ENCODE peak calls at places on chromosomes 5 and 9, in four cellular contexts. One of them, this sample, is unnamed.

GRCh38 chr5:91486638-91487037 is 103.5 kb upstream of the ARRDC3 start:
- DNase-seq in kidney epithelial cell: no peak
- DNase-seq in astrocyte of the spinal cord: peak
- DNase-seq in BJ: no peak
- DNase-seq in this sample: peak

GRCh38 chr5:166088389-166089039 is 2202.9 kb upstream of the WWC1 start:
- DNase-seq in astrocyte of the spinal cord: no peak
- DNase-seq in BJ: no peak
- DNase-seq in kidney epithelial cell: no peak
- DNase-seq in this sample: no peak

GRCh38 chr9:100472725-100473261 is at the start of gene TMEFF1:
- DNase-seq in astrocyte of the spinal cord: peak
- DNase-seq in kidney epithelial cell: no peak
- DNase-seq in BJ: no peak
- DNase-seq in this sample: peak

GRCh38 chr9:127802576-127803443 is at the start of gene FPGS:
- DNase-seq in BJ: peak
- DNase-seq in kidney epithelial cell: no peak
- DNase-seq in astrocyte of the spinal cord: peak
- DNase-seq in this sample: peak

GRCh38 chr9:73038089-73038509 is 85.2 kb upstream of the ALDH1A1 start:
- DNase-seq in BJ: no peak
- DNase-seq in astrocyte of the spinal cord: no peak
- DNase-seq in kidney epithelial cell: no peak
- DNase-seq in this sample: no peak

GRCh38 chr5:6755519-6755918 is 42.3 kb downstream of the TENT4A start:
- DNase-seq in BJ: no peak
- DNase-seq in astrocyte of the spinal cord: no peak
- DNase-seq in kidney epithelial cell: no peak
- DNase-seq in this sample: no peak

GRCh38 chr9:114905160-114905940 is 25.0 kb downstream of the TNFSF8 start:
- DNase-seq in astrocyte of the spinal cord: no peak
- DNase-seq in kidney epithelial cell: no peak
- DNase-seq in BJ: no peak
- DNase-seq in this sample: no peak

GRCh38 chr5:180135128-180135955 is 63.8 kb upstream of the RNF130 start:
- DNase-seq in kidney epithelial cell: peak
- DNase-seq in astrocyte of the spinal cord: peak
- DNase-seq in BJ: no peak
- DNase-seq in this sample: peak

GRCh38 chr9:134027561-134027960 is 2.3 kb downstream of the BRD3OS start:
- DNase-seq in astrocyte of the spinal cord: no peak
- DNase-seq in kidney epithelial cell: no peak
- DNase-seq in BJ: no peak
- DNase-seq in this sample: no peak

GRCh38 chr5:56327810-56328209 is 94.7 kb upstream of the ANKRD55 start:
- DNase-seq in kidney epithelial cell: no peak
- DNase-seq in BJ: no peak
- DNase-seq in astrocyte of the spinal cord: no peak
- DNase-seq in this sample: no peak

GRCh38 chr9:129640086-129640870 is 1.7 kb downstream of the ASB6 start:
- DNase-seq in kidney epithelial cell: no peak
- DNase-seq in BJ: no peak
- DNase-seq in astrocyte of the spinal cord: peak
- DNase-seq in this sample: no peak

GRCh38 chr5:91850031-91850430 is 466.9 kb upstream of the ARRDC3 start:
- DNase-seq in astrocyte of the spinal cord: peak
- DNase-seq in BJ: no peak
- DNase-seq in kidney epithelial cell: no peak
- DNase-seq in this sample: peak

GRCh38 chr5:41575110-41575779 is 64.8 kb upstream of the PLCXD3 start:
- DNase-seq in BJ: no peak
- DNase-seq in astrocyte of the spinal cord: no peak
- DNase-seq in kidney epithelial cell: no peak
- DNase-seq in this sample: no peak

GRCh38 chr9:136253246-136254130 is 7.9 kb upstream of the QSOX2 start:
- DNase-seq in BJ: no peak
- DNase-seq in kidney epithelial cell: no peak
- DNase-seq in astrocyte of the spinal cord: no peak
- DNase-seq in this sample: no peak

GRCh38 chr9:136255896-136256890 is 10.6 kb upstream of the QSOX2 start:
- DNase-seq in astrocyte of the spinal cord: no peak
- DNase-seq in BJ: no peak
- DNase-seq in kidney epithelial cell: no peak
- DNase-seq in this sample: no peak

GRCh38 chr9:136252846-136253245 is 7.2 kb upstream of the QSOX2 start:
- DNase-seq in kidney epithelial cell: no peak
- DNase-seq in astrocyte of the spinal cord: no peak
- DNase-seq in BJ: no peak
- DNase-seq in this sample: no peak

GRCh38 chr9:136255166-136255538 is 9.5 kb upstream of the QSOX2 start:
- DNase-seq in BJ: no peak
- DNase-seq in kidney epithelial cell: no peak
- DNase-seq in astrocyte of the spinal cord: peak
- DNase-seq in this sample: peak

DNA sequence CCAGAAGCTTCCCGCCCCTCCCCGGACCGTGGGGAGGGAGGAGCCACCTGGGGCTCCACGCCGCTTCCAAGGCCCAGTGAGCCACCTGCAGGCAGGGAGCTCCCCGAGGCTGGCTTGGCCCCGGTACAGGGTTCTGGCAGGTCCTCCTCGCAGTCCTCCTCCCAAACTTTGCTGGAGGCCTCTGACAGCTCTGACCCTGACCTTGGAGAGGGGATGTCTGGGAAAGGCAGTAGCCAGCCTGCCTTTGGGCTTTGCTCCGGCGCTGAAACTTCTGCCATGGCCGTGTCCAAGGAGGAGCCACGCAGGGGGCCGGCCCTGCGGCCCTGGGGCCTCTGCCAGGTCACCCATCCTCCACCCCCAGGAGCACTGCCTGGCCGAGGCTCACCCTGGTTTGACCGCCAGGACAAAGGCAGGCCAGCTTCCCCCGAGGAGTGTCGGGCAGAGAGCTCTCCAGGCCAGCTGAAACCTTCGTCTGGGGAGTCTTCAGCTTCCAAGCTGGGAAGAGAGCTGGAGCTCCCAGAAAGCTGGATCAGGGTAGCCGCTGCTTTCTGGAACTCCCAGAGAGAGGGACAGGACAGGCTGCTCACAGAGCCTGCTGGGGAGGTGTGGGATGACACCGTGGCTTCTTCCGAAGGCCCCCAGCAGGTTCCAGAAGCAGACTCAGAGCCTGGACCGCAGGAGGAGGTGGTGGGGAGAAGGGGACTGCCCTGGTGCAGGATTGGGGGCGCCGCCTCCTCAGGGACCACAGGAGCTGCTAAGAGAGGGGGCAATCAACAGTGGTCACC is 9.0 kb upstream of the QSOX2 start:
- DNase-seq in astrocyte of the spinal cord: no peak
- DNase-seq in kidney epithelial cell: no peak
- DNase-seq in BJ: no peak
- DNase-seq in this sample: no peak
- TF ChIP-seq CTCF in astrocyte of the spinal cord: no peak
- TF ChIP-seq CTCF in kidney epithelial cell: no peak
- TF ChIP-seq CTCF in BJ: no peak
- TF ChIP-seq CTCF in this sample: no peak

GRCh38 chr9:37033753-37034319 is at the start of gene PAX5:
- DNase-seq in BJ: no peak
- DNase-seq in kidney epithelial cell: no peak
- DNase-seq in astrocyte of the spinal cord: no peak
- DNase-seq in this sample: no peak
- H3K4me3 ChIP-seq in BJ: no peak
- H3K4me3 ChIP-seq in kidney epithelial cell: no peak
- H3K4me3 ChIP-seq in astrocyte of the spinal cord: no peak
- H3K4me3 ChIP-seq in this sample: no peak

GRCh38 chr9:8842402-8843193 is 1043.0 kb upstream of the DMAC1 start:
- DNase-seq in kidney epithelial cell: no peak
- DNase-seq in astrocyte of the spinal cord: no peak
- DNase-seq in BJ: no peak
- DNase-seq in this sample: no peak

GRCh38 chr9:8850916-8851315 is 1051.3 kb upstream of the DMAC1 start:
- DNase-seq in astrocyte of the spinal cord: no peak
- DNase-seq in BJ: no peak
- DNase-seq in kidney epithelial cell: no peak
- DNase-seq in this sample: no peak

GRCh38 chr9:8845808-8846207 is 1046.2 kb upstream of the DMAC1 start:
- DNase-seq in astrocyte of the spinal cord: no peak
- DNase-seq in kidney epithelial cell: no peak
- DNase-seq in BJ: no peak
- DNase-seq in this sample: no peak

GRCh38 chr9:8845376-8845775 is 1045.8 kb upstream of the DMAC1 start:
- DNase-seq in BJ: no peak
- DNase-seq in astrocyte of the spinal cord: no peak
- DNase-seq in kidney epithelial cell: no peak
- DNase-seq in this sample: no peak
- TF ChIP-seq CTCF in BJ: no peak
- TF ChIP-seq CTCF in astrocyte of the spinal cord: no peak
- TF ChIP-seq CTCF in kidney epithelial cell: no peak
- TF ChIP-seq CTCF in this sample: no peak

DNA sequence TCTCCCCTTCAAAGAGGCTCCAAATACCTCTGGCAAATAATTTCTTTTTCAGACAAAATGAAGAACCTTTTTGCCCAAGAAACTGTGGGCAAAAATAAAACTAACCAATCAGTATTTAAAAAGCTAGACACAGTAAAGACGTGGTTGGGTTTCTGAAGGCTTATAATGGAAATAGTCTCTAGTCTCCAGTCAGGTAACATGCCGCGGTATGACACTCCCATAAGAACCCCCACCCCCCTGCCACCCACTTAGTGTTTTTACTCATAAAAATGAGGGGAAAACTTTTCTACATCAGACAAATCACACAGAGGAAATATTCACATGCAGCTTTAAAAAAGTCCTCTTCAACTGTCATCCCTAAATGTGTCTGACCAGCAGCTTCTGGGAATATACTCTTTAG is 105.3 kb downstream of the THBS4 start:
- DNase-seq in astrocyte of the spinal cord: no peak
- DNase-seq in kidney epithelial cell: no peak
- DNase-seq in BJ: no peak
- DNase-seq in this sample: no peak
- H3K4me3 ChIP-seq in astrocyte of the spinal cord: no peak
- H3K4me3 ChIP-seq in kidney epithelial cell: no peak
- H3K4me3 ChIP-seq in BJ: no peak
- H3K4me3 ChIP-seq in this sample: no peak

GRCh38 chr5:39137391-39138181 is 63.4 kb upstream of the RICTOR start:
- DNase-seq in kidney epithelial cell: no peak
- DNase-seq in BJ: no peak
- DNase-seq in astrocyte of the spinal cord: no peak
- DNase-seq in this sample: peak

GRCh38 chr5:39138892-39139291 is 64.7 kb upstream of the RICTOR start:
- DNase-seq in kidney epithelial cell: peak
- DNase-seq in astrocyte of the spinal cord: peak
- DNase-seq in BJ: peak
- DNase-seq in this sample: peak

GRCh38 chr5:39138182-39138487 is 63.9 kb upstream of the RICTOR start:
- DNase-seq in astrocyte of the spinal cord: no peak
- DNase-seq in BJ: no peak
- DNase-seq in kidney epithelial cell: no peak
- DNase-seq in this sample: peak

DNA sequence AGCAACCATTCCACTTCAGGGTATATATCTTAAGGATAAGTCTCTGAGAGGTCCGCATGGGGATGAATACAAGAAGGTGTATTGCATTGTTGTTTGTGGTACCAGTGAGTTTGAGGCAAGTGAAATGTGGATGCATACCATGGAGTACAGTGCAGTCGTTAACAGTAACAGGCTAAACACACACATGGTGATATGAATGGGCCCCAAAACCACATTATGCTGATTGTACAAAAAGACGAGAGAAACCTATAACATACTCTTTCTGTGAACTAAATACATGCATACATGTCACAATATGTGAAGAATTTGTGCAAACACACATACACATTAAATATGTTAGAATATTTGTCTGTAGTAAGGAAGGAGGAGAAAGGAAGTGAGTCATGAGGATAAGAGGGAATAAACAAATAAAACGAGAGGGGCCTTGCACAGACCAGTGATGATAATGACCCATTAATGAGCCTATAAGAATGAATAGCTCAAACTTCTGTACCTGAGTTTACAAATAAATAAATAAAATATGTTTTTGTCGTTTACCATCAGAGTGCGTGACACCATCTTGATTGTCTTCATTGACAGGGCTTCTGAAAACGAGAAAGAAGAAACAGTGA is 66.5 kb upstream of the RICTOR start:
- DNase-seq in BJ: no peak
- DNase-seq in astrocyte of the spinal cord: no peak
- DNase-seq in kidney epithelial cell: no peak
- DNase-seq in this sample: peak
- TF ChIP-seq CTCF in BJ: no peak
- TF ChIP-seq CTCF in astrocyte of the spinal cord: no peak
- TF ChIP-seq CTCF in kidney epithelial cell: no peak
- TF ChIP-seq CTCF in this sample: no peak